ENCODE peak calls at places on chromosomes 5 and 9, in four cellular contexts. S is T-helper 2 cell, Z is HTR-8/SVneo, J is fibroblast of pulmonary artery. F is an unnamed sample.

GRCh38 chr5:138528208-138528607 is 14.8 kb downstream of the ETF1 start:
- DNase-seq in S (no peak), Z (no peak), J (no peak), F (no peak)

GRCh38 chr9:134778841-134779411 is 101.7 kb upstream of the FCN2 start:
- DNase-seq in S (no peak), Z (peak), J (peak), F (peak)

GRCh38 chr9:17052626-17053025 is 82.2 kb upstream of the CNTLN start:
- DNase-seq in S (no peak), Z (no peak), J (no peak), F (no peak)

GRCh38 chr5:60007724-60008123 is 114.2 kb upstream of the PDE4D start:
- DNase-seq in S (no peak), Z (no peak), J (no peak), F (no peak)

GRCh38 chr5:53381-54174 is 38.4 kb upstream of the PLEKHG4B start:
- DNase-seq in S (peak), Z (peak), J (peak), F (no peak)

GRCh38 chr9:4665357-4665756 is 923 bp downstream of the SPATA6L start:
- DNase-seq in S (no peak), Z (no peak), J (peak), F (no peak)

GRCh38 chr5:151224372-151224771 is 480 bp upstream of the CCDC69 start:
- DNase-seq in S (peak), Z (no peak), J (no peak), F (no peak)

GRCh38 chr9:2934883-2935282 is 91.0 kb upstream of the PUM3 start:
- DNase-seq in S (no peak), Z (no peak), J (no peak), F (no peak)